ENCODE peak calls at places on chromosomes 16 and 17, in four cellular contexts. E is IMR-90, Q is A673, X is activated B cell treated with CpG ODN at 0.5 μM for 24 hours. M is an unnamed sample.

GRCh38 chr16:88784074-88784855 is 755 bp downstream of the PIEZO1 start:
- DNase-seq in E (peak), Q (peak), X (peak), M (peak)

GRCh38 chr17:3754458-3755334 is 31.0 kb downstream of the HASPIN start:
- DNase-seq in E (no peak), Q (no peak), X (peak), M (peak)

GRCh38 chr17:28285965-28286364 is 33.0 kb upstream of the TMEM97 start:
- DNase-seq in E (no peak), Q (no peak), X (no peak), M (no peak)

GRCh38 chr17:951388-952132 is 28.0 kb downstream of the NXN start:
- DNase-seq in E (peak), Q (no peak), X (no peak), M (no peak)

GRCh38 chr17:79737046-79737921 is 6.5 kb downstream of the ENPP7 start:
- DNase-seq in E (no peak), Q (no peak), X (no peak), M (no peak)

GRCh38 chr17:15106540-15106939 is 158.6 kb downstream of the PMP22 start:
- DNase-seq in E (peak), Q (no peak), X (no peak), M (no peak)

GRCh38 chr17:50627782-50628601 is 6.7 kb upstream of the ABCC3 start:
- DNase-seq in E (no peak), Q (no peak), X (no peak), M (no peak)

GRCh38 chr17:5883775-5884665 is 186.2 kb upstream of the WSCD1 start:
- DNase-seq in E (no peak), Q (no peak), X (no peak), M (no peak)

GRCh38 chr16:52068447-52069074 is 478.4 kb downstream of the TOX3 start:
- DNase-seq in E (peak), Q (peak), X (no peak), M (no peak)

GRCh38 chr17:62737513-62737912 is 70.6 kb downstream of the MARCHF10 start:
- DNase-seq in E (no peak), Q (no peak), X (no peak), M (no peak)

GRCh38 chr17:78922876-78923498 is 2.2 kb downstream of the TIMP2 start:
- DNase-seq in E (no peak), Q (no peak), X (no peak), M (no peak)

GRCh38 chr17:64150237-64151015 is 20.5 kb upstream of the ERN1 start:
- DNase-seq in E (no peak), Q (no peak), X (no peak), M (no peak)

GRCh38 chr16:58384437-58385055 is 7.7 kb upstream of the GINS3 start:
- DNase-seq in E (no peak), Q (no peak), X (no peak), M (no peak)

GRCh38 chr16:88064889-88065746 is 113.9 kb downstream of the BANP start:
- DNase-seq in E (no peak), Q (no peak), X (no peak), M (no peak)

GRCh38 chr16:30113031-30113710 is at the start of gene GDPD3:
- DNase-seq in E (no peak), Q (no peak), X (no peak), M (no peak)

GRCh38 chr17:20173091-20173490 is 163.9 kb downstream of the SPECC1 start:
- DNase-seq in E (no peak), Q (no peak), X (no peak), M (no peak)

GRCh38 chr16:85984947-85985451 is 86.0 kb downstream of the IRF8 start:
- DNase-seq in E (no peak), Q (no peak), X (peak), M (no peak)

GRCh38 chr17:19940722-19941464 is 36.7 kb downstream of the AKAP10 start:
- DNase-seq in E (peak), Q (no peak), X (no peak), M (no peak)

GRCh38 chr16:68009157-68009735 is 6.5 kb downstream of the DPEP2NB start:
- DNase-seq in E (no peak), Q (no peak), X (no peak), M (no peak)

GRCh38 chr16:69847643-69848042 is 85.5 kb downstream of the WWP2 start:
- DNase-seq in E (no peak), Q (peak), X (no peak), M (no peak)

GRCh38 chr17:2040942-2041560 is 771 bp upstream of the OVCA2 start:
- DNase-seq in E (no peak), Q (no peak), X (no peak), M (no peak)

GRCh38 chr17:2041561-2042354 is at the start of gene OVCA2:
- DNase-seq in E (peak), Q (peak), X (peak), M (peak)

GRCh38 chr17:2043785-2044184 is 2.0 kb downstream of the OVCA2 start:
- DNase-seq in E (peak), Q (no peak), X (no peak), M (no peak)

GRCh38 chr17:2044263-2044894 is 2.6 kb downstream of the OVCA2 start:
- DNase-seq in E (no peak), Q (no peak), X (no peak), M (no peak)

GRCh38 chr17:2042355-2042929 is 620 bp downstream of the OVCA2 start:
- DNase-seq in E (no peak), Q (peak), X (no peak), M (no peak)
- TF ChIP-seq CTCF in E (peak), Q (peak), X (no peak), M (no peak)

GRCh38 chr17:31061678-31062077 is 33.1 kb upstream of the NF1 start:
- DNase-seq in E (no peak), Q (no peak), X (no peak), M (no peak)
- TF ChIP-seq CTCF in E (no peak), Q (peak), X (no peak), M (no peak)

DNA sequence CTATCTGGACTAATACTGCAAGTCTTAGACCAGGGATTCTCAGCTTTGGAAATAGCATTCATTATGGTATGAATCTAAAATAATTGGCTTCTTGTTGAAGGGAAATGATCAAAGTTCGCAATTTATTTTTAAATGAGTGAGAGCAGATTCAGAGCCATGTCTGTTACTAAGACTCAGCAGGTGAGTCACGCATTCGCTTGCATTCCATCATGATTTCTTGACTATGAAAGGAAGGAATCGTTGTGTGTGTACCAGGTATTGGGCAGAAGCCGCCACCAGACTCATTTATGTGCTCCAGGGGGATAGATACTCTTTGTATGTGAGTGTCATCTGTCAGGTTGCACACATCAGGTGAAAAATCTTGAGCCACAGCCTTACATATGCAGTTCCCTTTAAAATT is 10.8 kb downstream of the GSG1L2 start:
- DNase-seq in E (no peak), Q (no peak), X (no peak), M (no peak)
- TF ChIP-seq CTCF in E (no peak), Q (no peak), X (no peak), M (no peak)

GRCh38 chr16:2465653-2466415 is 5.3 kb upstream of the NTN3 start:
- DNase-seq in E (no peak), Q (peak), X (no peak), M (no peak)
- TF ChIP-seq CTCF in E (peak), Q (peak), X (no peak), M (no peak)

GRCh38 chr17:55330344-55330933 is 65.7 kb downstream of the HLF start:
- DNase-seq in E (no peak), Q (no peak), X (no peak), M (no peak)

GRCh38 chr17:55325405-55325804 is 60.6 kb downstream of the HLF start:
- DNase-seq in E (no peak), Q (no peak), X (no peak), M (no peak)

GRCh38 chr17:55324296-55324978 is 59.7 kb downstream of the HLF start:
- DNase-seq in E (no peak), Q (no peak), X (no peak), M (no peak)

GRCh38 chr17:55326030-55326429 is 61.3 kb downstream of the HLF start:
- DNase-seq in E (no peak), Q (no peak), X (no peak), M (no peak)

GRCh38 chr17:55327225-55328088 is 62.7 kb downstream of the HLF start:
- DNase-seq in E (no peak), Q (no peak), X (no peak), M (no peak)
- TF ChIP-seq CTCF in E (no peak), Q (no peak), X (no peak), M (no peak)

DNA sequence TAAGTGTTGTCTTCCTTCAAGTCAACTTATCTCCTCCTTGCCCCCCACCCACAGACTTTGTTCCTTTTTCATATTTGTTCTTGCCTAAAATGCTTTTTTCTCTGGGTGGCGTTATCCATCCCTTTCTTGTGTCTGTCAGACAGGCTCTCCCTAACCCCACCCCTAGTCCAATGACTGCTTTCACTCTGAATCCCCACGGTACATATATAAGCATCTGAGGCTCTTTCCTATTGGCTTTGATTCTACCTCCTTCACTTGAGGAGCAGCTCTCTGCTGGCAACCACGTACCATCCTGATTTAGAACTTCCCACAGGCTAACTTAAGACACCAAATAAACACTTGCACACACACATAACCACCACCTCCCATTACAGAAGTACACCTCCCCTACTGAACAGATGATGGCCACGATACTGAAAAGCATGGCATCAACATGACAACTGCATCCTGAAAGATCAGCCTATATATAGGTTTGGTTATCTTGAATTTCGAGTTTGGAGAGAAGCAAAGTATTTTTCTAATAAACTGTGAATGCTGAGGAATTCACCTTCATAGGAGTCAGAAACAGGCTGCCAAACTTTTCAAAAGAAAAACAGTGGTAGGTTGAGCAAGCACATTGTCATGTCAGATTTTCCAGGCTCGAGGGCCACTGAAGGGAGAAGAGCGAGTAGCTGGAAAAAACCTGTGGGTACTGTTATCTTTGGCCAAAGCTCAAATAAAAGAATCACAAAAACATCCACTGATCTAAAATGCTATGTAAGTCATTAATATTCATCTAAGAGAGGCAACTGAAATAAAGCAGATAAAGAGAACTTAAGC is 24.3 kb downstream of the STAT3 start:
- DNase-seq in E (peak), Q (no peak), X (no peak), M (no peak)
- TF ChIP-seq CTCF in E (no peak), Q (no peak), X (no peak), M (no peak)

DNA sequence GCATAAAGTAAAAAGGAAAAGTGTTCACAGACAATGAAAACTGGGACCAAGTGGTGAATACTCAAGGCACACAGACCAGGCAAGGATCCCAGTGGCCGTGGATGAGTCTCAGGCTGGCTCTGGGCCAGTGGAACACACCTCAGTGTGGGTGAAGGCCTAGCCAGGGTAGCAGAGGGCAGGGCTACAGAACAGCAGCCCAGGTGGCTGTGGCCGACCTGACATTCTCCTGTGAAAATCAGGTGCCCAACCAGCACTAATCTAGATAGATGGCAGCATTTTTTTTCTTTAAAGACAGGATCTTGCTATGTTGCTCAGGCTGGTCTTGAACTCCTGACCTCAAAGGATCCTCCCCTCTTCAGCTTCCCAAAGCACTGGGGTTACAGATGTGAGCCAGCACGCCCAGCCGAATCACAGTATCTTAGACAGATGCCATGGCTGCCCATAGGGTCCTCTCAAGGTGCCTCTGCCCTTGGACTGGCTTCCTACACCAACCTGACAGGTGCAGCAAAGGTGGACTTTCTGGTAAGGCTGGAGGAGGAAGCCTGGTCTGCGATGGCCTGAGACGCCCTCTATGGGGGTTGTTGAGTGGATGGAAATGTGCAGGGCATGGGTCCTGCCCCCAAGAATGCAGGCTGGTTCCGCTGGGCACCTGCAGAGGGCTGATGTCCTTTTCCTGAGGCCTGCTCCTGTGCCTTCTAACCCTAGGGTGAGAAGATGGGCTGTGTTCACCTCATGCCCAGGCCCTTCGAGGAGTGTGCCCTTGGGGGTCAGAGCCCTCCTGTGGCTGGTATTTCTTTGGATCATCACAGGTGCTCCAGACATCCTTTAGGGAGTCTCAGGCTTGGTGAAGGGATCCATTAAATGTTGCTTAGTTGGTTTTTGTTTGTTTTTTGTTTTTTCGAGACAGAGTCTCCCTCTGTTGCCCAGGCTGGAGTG is 3.8 kb upstream of the P4HB start:
- DNase-seq in E (no peak), Q (no peak), X (no peak), M (no peak)
- TF ChIP-seq CTCF in E (no peak), Q (no peak), X (no peak), M (no peak)

GRCh38 chr17:9104370-9105041 is 83.2 kb downstream of the NTN1 start:
- DNase-seq in E (no peak), Q (no peak), X (no peak), M (no peak)
- TF ChIP-seq CTCF in E (no peak), Q (no peak), X (no peak), M (no peak)

GRCh38 chr17:8631554-8631877 is 991 bp upstream of the MYH10 start:
- DNase-seq in E (peak), Q (peak), X (no peak), M (no peak)

GRCh38 chr17:8632087-8632486 is 1.6 kb upstream of the MYH10 start:
- DNase-seq in E (no peak), Q (no peak), X (no peak), M (no peak)

GRCh38 chr17:8630227-8630801 is at the start of gene MYH10:
- DNase-seq in E (no peak), Q (peak), X (no peak), M (no peak)

GRCh38 chr17:8629371-8630226 is 926 bp downstream of the MYH10 start:
- DNase-seq in E (no peak), Q (peak), X (peak), M (peak)

GRCh38 chr17:8630802-8631553 is 453 bp upstream of the MYH10 start:
- DNase-seq in E (peak), Q (peak), X (peak), M (peak)
- TF ChIP-seq CTCF in E (no peak), Q (peak), X (no peak), M (no peak)

M was measured in GM20000.